ENCODE peak calls at places on chromosomes 13 and 19, in four cellular contexts. G, J, L and S are unnamed samples.

GRCh38 chr19:58274771-58275199 is 4.0 kb upstream of the ZNF8 start:
- DNase-seq in L (no peak), G (no peak), J (no peak), S (no peak)

GRCh38 chr13:51955841-51956603 is 55.2 kb downstream of the ATP7B start:
- DNase-seq in L (no peak), J (peak; percentile 32), G (no peak), S (no peak)

GRCh38 chr13:83975668-83976165 is 93.4 kb upstream of the SLITRK1 start:
- DNase-seq in G (no peak), L (no peak), J (no peak), S (no peak)

GRCh38 chr19:7267792-7268736 is 26.1 kb downstream of the INSR start:
- DNase-seq in L (no peak), G (no peak), J (no peak), S (no peak)

GRCh38 chr19:39223703-39224279 is 19.7 kb upstream of the SYCN start:
- DNase-seq in L (no peak), G (no peak), J (peak; percentile 66), S (no peak)

GRCh38 chr13:87295636-87296035 is 375.5 kb upstream of the SLITRK5 start:
- DNase-seq in J (no peak), G (no peak), L (no peak), S (no peak)

GRCh38 chr13:40064723-40065122 is 409.3 kb downstream of the COG6 start:
- DNase-seq in L (no peak), J (no peak), G (no peak), S (no peak)

GRCh38 chr19:4704317-4704673 is 19.3 kb downstream of the DPP9 start:
- DNase-seq in J (no peak), L (no peak), G (no peak), S (no peak)

GRCh38 chr13:98441056-98441676 is 135.7 kb downstream of the STK24 start:
- DNase-seq in L (no peak), G (no peak), J (no peak), S (no peak)

GRCh38 chr13:111347438-111347837 is 27.0 kb downstream of the TEX29 start:
- DNase-seq in G (no peak), L (no peak), J (no peak), S (no peak)

GRCh38 chr19:23971598-23971997 is 56.9 kb downstream of the ZNF726 start:
- DNase-seq in J (no peak), L (no peak), G (no peak), S (no peak)

GRCh38 chr19:13764821-13765394 is 586 bp downstream of the MRI1 start:
- DNase-seq in J (peak; percentile 44), G (no peak), L (no peak), S (no peak)

GRCh38 chr13:25803626-25804025 is 248.2 kb downstream of the SHISA2 start:
- DNase-seq in L (no peak), G (no peak), J (no peak), S (no peak)

GRCh38 chr13:114203536-114203935 is 24.5 kb downstream of the CFAP97D2 start:
- DNase-seq in G (no peak), L (no peak), J (no peak), S (no peak)

GRCh38 chr19:6030214-6030507 is 52.2 kb upstream of the RANBP3 start:
- DNase-seq in L (no peak), J (no peak), G (no peak), S (no peak)

GRCh38 chr19:42121666-42122069 is 10.6 kb downstream of the POU2F2 start:
- DNase-seq in L (no peak), G (no peak), J (no peak), S (no peak)

GRCh38 chr13:73684286-73684685 is 449.9 kb downstream of the KLF12 start:
- DNase-seq in L (no peak), G (no peak), J (no peak), S (no peak)

GRCh38 chr19:8004723-8005513 is 523 bp downstream of the ELAVL1 start:
- DNase-seq in G (no peak), J (peak; percentile 73), L (no peak), S (no peak)

GRCh38 chr19:6516659-6517291 is 14.1 kb upstream of the TNFSF9 start:
- DNase-seq in L (peak; percentile 66), G (peak; percentile 60), J (peak; percentile 86), S (no peak)

GRCh38 chr13:54859827-54860226 is 1831.2 kb downstream of the OLFM4 start:
- DNase-seq in G (no peak), J (no peak), L (no peak), S (no peak)

GRCh38 chr19:40445945-40446784 is 2.0 kb upstream of the SERTAD3 start:
- DNase-seq in J (peak; percentile 57), L (no peak), G (no peak), S (no peak)

GRCh38 chr19:19900574-19901444 is at the start of gene ZNF93:
- DNase-seq in L (no peak), G (peak; percentile 59), J (peak; percentile 94), S (peak; percentile 64)

GRCh38 chr13:102591988-102592781 is 4.6 kb upstream of the TPP2 start:
- DNase-seq in J (peak; percentile 20), L (peak; percentile 45), G (peak; percentile 53), S (peak; percentile 24)

GRCh38 chr13:108923386-108924061 is 294.1 kb downstream of the MYO16 start:
- DNase-seq in J (no peak), L (no peak), G (no peak), S (no peak)

GRCh38 chr19:8259922-8260247 is 48.3 kb downstream of the CD320 start:
- DNase-seq in G (no peak), J (no peak), L (no peak), S (no peak)

GRCh38 chr13:86846501-86846900 is 824.7 kb upstream of the SLITRK5 start:
- DNase-seq in J (no peak), G (no peak), L (no peak), S (no peak)

GRCh38 chr13:76854894-76855293 is 31.3 kb downstream of the KCTD12 start:
- DNase-seq in J (no peak), G (no peak), L (no peak), S (no peak)

GRCh38 chr13:26563713-26564112 is 6.2 kb downstream of the WASF3 start:
- DNase-seq in L (no peak), G (no peak), J (no peak), S (no peak)

GRCh38 chr13:106104281-106104901 is 431.1 kb downstream of the EFNB2 start:
- DNase-seq in G (no peak), J (no peak), L (peak; percentile 78), S (no peak)

GRCh38 chr19:39941151-39941550 is 6.7 kb upstream of the FCGBP start:
- DNase-seq in L (no peak), J (no peak), G (no peak), S (no peak)

GRCh38 chr19:42989851-42990250 is 36.4 kb downstream of the PSG11 start:
- DNase-seq in J (no peak), G (no peak), L (no peak), S (no peak)

GRCh38 chr19:51727349-51727880 is 3.6 kb upstream of the HAS1 start:
- DNase-seq in G (no peak), L (no peak), J (no peak), S (no peak)

GRCh38 chr19:52923782-52924593 is 760 bp upstream of the ZNF888 start:
- DNase-seq in G (peak; percentile 39), L (no peak), J (peak; percentile 38), S (no peak)

GRCh38 chr19:45455707-45456499 is 11.9 kb upstream of the FOSB start:
- DNase-seq in G (peak; percentile 89), L (peak; percentile 95), J (peak; percentile 87), S (peak; percentile 92)

GRCh38 chr13:37446503-37446902 is 152.1 kb downstream of the POSTN start:
- DNase-seq in J (no peak), L (no peak), G (no peak), S (no peak)

GRCh38 chr13:35014606-35015005 is 72.5 kb downstream of the NBEA start:
- DNase-seq in L (no peak), G (no peak), J (no peak), S (no peak)

DNA sequence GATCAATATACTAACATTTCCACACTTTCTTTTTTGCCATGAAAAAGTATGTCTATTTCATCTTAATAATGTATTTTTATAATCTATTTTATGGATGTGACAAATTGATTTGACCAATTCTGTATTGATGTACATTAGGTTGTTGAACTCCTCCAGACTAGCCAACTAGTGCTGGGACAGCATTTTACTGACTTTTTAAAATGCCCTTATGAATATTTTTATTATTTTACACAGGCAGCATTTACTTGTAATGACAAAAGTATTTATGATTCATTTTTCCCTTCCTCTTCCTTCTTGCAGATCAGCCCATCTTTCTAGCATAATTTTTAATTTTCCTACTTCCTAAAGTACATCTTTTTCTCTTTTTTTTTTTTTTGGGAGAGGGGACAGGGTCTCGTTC is 918 bp upstream of the FUZ start:
- DNase-seq in G (no peak), J (no peak), L (no peak), S (no peak)
- TF ChIP-seq TCF7L2 in G (no peak), J (no peak), L (no peak), S (no peak)

DNA sequence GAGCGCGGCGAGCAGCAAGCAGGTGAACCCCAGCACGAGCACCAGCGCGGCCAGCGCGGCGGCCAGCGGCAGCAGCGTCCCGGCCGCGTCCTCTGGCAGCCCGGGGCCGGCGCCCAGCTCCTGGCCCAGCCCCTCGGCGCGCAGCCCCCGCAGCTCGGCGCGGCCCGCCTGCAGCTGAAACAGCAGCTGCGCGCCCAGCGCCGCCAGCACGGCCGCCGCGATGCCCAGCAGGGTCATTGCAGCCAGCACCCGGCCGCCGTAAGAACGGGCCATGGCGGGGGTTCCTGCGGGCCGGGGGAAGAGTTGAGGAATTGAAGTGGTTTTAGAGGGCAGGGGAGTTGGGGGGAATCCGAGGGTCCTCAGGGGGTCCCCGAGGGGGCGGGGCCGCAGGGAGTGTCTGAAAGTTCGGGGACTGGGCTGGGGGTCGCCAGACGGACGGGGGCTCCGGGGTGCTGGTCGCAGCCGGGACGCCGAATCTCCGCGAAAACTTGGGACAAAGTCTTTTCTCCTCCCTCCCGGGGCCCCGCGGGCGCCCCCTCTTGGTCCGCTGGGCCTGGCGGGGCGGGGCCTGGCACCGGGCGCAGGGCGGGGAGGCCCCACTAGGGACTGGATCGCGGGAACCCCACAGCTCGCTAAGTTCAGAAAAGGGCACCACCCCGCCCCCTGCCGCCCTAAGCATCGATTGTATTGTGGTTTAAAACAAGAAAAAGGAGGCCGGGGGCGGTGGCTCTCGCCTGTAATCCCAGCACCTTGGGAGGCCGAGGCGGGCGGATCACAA is at the start of gene TMEM221:
- DNase-seq in G (no peak), J (peak; percentile 91), L (no peak), S (no peak)
- H3K27ac ChIP-seq in G (no peak within 1 kb of the TSS), J (no peak within 1 kb of the TSS), L (peak within 1 kb of the TSS; percentile 79), S (no peak within 1 kb of the TSS)

GRCh38 chr13:64640002-64640401 is 2590.1 kb downstream of the PCDH9 start:
- DNase-seq in G (no peak), L (no peak), J (no peak), S (no peak)

GRCh38 chr13:64648293-64648692 is 2581.8 kb downstream of the PCDH9 start:
- DNase-seq in L (no peak), J (no peak), G (no peak), S (no peak)

GRCh38 chr13:64639206-64639605 is 2590.9 kb downstream of the PCDH9 start:
- DNase-seq in J (no peak), L (no peak), G (no peak), S (no peak)

DNA sequence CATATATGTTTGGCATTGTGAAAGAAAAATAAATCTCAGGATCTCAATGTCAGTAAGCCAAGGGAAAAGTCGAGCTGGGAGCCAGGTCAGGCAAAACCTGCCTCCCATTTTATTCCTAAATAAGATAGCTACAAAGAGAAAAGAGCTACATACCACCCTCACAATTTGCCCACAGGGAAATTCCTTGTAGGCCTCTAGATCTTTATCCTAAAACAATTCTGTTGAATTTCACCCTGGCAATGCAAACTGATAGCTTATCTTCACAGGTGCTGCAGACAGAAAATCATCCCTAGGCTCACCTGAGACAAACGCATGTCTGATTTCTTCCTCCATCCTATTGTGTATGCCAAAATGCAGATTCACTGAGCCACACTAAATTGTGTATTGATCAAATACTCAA is 2587.1 kb downstream of the PCDH9 start:
- DNase-seq in L (no peak), J (no peak), G (no peak), S (no peak)
- TF ChIP-seq TCF7L2 in L (no peak), J (no peak), G (no peak), S (no peak)

GRCh38 chr19:48479686-48480085 is 10.5 kb downstream of the CYTH2 start:
- DNase-seq in J (no peak), L (no peak), G (no peak), S (no peak)
- H3K27ac ChIP-seq in J (no peak overlapping the region), L (no peak overlapping the region), G (no peak overlapping the region), S (no peak overlapping the region)